ENCODE peak calls at places on chromosomes 1 and 21, in five cellular contexts. P is endodermal cell; M is mammary epithelial cell; N is effector CD4-positive, alpha-beta T cell; O is CD8-positive, alpha-beta memory T cell. B is an unnamed sample.

GRCh38 chr1:23759277-23759676 is 16.0 kb downstream of the ELOA start:
- DNase-seq in O (no peak), M (no peak), N (no peak), P (no peak), B (no peak)

GRCh38 chr1:219670426-219671149 is 57.7 kb upstream of the ZC3H11B start:
- DNase-seq in O (no peak), M (no peak), P (no peak), N (no peak), B (no peak)

GRCh38 chr1:209769171-209769904 is 13.5 kb downstream of the TRAF3IP3 start:
- DNase-seq in M (peak; percentile 89), O (peak; percentile 53), P (no peak), N (peak; percentile 62), B (peak; percentile 31)

GRCh38 chr1:221740260-221740830 is 1.5 kb downstream of the DUSP10 start:
- DNase-seq in N (no peak), O (no peak), P (peak; percentile 52), M (peak; percentile 57), B (no peak)

GRCh38 chr21:45310446-45310845 is 22.8 kb upstream of the POFUT2 start:
- DNase-seq in O (no peak), P (peak; percentile 30), N (no peak), M (no peak), B (no peak)

GRCh38 chr1:214566158-214567104 is 15.0 kb upstream of the PTPN14 start:
- DNase-seq in O (no peak), M (peak; percentile 82), P (no peak), N (no peak), B (no peak)

GRCh38 chr1:6358144-6358624 is 35.4 kb downstream of the ACOT7 start:
- DNase-seq in P (peak; percentile 44), O (no peak), M (peak; percentile 86), N (no peak), B (no peak)

GRCh38 chr1:47655521-47656300 is 217.9 kb downstream of the FOXD2 start:
- DNase-seq in O (no peak), N (no peak), M (no peak), P (peak; percentile 22), B (no peak)

GRCh38 chr1:51671527-51672325 is 54.8 kb downstream of the OSBPL9 start:
- DNase-seq in O (no peak), N (no peak), P (no peak), M (no peak), B (no peak)

GRCh38 chr1:241596633-241597032 is 43.5 kb downstream of the CHML start:
- DNase-seq in M (no peak), P (no peak), O (no peak), N (no peak), B (no peak)

GRCh38 chr1:113579256-113580018 is 179.8 kb downstream of the PHTF1 start:
- DNase-seq in M (no peak), O (no peak), N (no peak), P (no peak), B (no peak)

GRCh38 chr1:47569681-47570470 is 132.0 kb downstream of the FOXD2 start:
- DNase-seq in O (no peak), N (no peak), M (peak; percentile 92), P (peak; percentile 86), B (no peak)